ENCODE peak calls at places on chromosome 22, in ten cellular contexts. T, R, C, M, H, W, U, O, Q and S are unnamed samples.

GRCh38 chr22:20418211-20418788 is 19.3 kb downstream of the SCARF2 start:
- DNase-seq in W (peak), Q (peak), R (peak), T (peak), O (peak), U (peak), C (peak), H (peak), M (peak), S (peak)

GRCh38 chr22:23752090-23752691 is 1.3 kb upstream of the ZNF70 start:
- DNase-seq in O (no peak), W (no peak), R (peak), T (no peak), H (no peak), M (no peak), C (no peak), Q (no peak), U (no peak), S (no peak)

GRCh38 chr22:48800886-48801607 is 1026.6 kb downstream of the BRD1 start:
- DNase-seq in U (no peak), O (no peak), M (no peak), Q (no peak), R (no peak), W (no peak), C (no peak), T (no peak), H (no peak), S (no peak)

GRCh38 chr22:36977401-36977861 is 41.8 kb downstream of the TST start:
- DNase-seq in Q (no peak), W (peak), H (no peak), O (peak), U (peak), T (peak), R (peak), C (peak), M (peak), S (peak)

GRCh38 chr22:49354516-49355205 is 473.0 kb downstream of the BRD1 start:
- DNase-seq in C (no peak), O (no peak), U (peak), T (no peak), W (no peak), H (no peak), M (no peak), Q (no peak), R (no peak), S (no peak)

GRCh38 chr22:38843201-38843715 is 570 bp downstream of the NPTXR start:
- DNase-seq in O (no peak), H (peak), W (peak), M (no peak), U (peak), Q (no peak), R (peak), T (no peak), C (peak), S (peak)

GRCh38 chr22:28231423-28231822 is 312.4 kb upstream of the PITPNB start:
- DNase-seq in T (no peak), H (peak), C (no peak), Q (no peak), O (no peak), R (no peak), W (no peak), U (no peak), M (no peak), S (no peak)

GRCh38 chr22:17845790-17846189 is 71.5 kb upstream of the BID start:
- DNase-seq in U (no peak), H (no peak), W (no peak), Q (no peak), T (no peak), M (no peak), O (no peak), R (no peak), C (no peak), S (no peak)

GRCh38 chr22:27331526-27332281 is 469.9 kb downstream of the MN1 start:
- DNase-seq in O (no peak), C (peak), H (peak), Q (no peak), U (peak), T (peak), W (no peak), R (no peak), M (no peak), S (no peak)

GRCh38 chr22:42992886-42993479 is 22.0 kb downstream of the PACSIN2 start:
- DNase-seq in C (no peak), H (no peak), U (no peak), Q (no peak), W (no peak), M (no peak), R (no peak), O (no peak), T (no peak), S (no peak)

GRCh38 chr22:26481694-26482093 is 1.9 kb downstream of the HPS4 start:
- DNase-seq in Q (no peak), U (no peak), T (no peak), H (no peak), R (no peak), W (no peak), M (no peak), C (no peak), O (no peak), S (no peak)

GRCh38 chr22:30887861-30888260 is 80.7 kb downstream of the MORC2 start:
- DNase-seq in Q (no peak), T (no peak), R (no peak), H (no peak), W (no peak), U (no peak), O (no peak), C (no peak), M (no peak), S (no peak)

GRCh38 chr22:36301851-36302250 is 48.9 kb downstream of the APOL1 start:
- DNase-seq in T (no peak), O (no peak), W (no peak), U (no peak), R (no peak), Q (no peak), M (no peak), H (peak), C (no peak), S (no peak)

GRCh38 chr22:43277987-43278601 is 65.1 kb downstream of the SCUBE1 start:
- DNase-seq in R (no peak), T (no peak), U (no peak), O (no peak), H (no peak), W (no peak), Q (no peak), C (no peak), M (no peak), S (no peak)

GRCh38 chr22:23632178-23632577 is at the start of gene DRICH1:
- DNase-seq in W (no peak), U (no peak), T (peak), C (no peak), Q (no peak), H (no peak), O (no peak), M (no peak), R (no peak), S (no peak)

GRCh38 chr22:27437570-27437969 is 364.0 kb downstream of the MN1 start:
- DNase-seq in H (no peak), C (no peak), T (no peak), M (no peak), U (no peak), Q (no peak), R (no peak), W (no peak), O (no peak), S (no peak)

GRCh38 chr22:34000879-34001526 is 80.7 kb upstream of the LARGE1 start:
- DNase-seq in M (no peak), T (no peak), Q (no peak), W (no peak), U (no peak), R (no peak), H (no peak), C (no peak), O (no peak), S (no peak)

GRCh38 chr22:30390974-30391691 is 3.9 kb upstream of the RNF215 start:
- DNase-seq in R (peak), O (peak), C (peak), W (peak), H (peak), Q (peak), M (peak), U (peak), T (peak), S (peak)

GRCh38 chr22:23826510-23827350 is 12.1 kb downstream of the DERL3 start:
- DNase-seq in T (peak), W (no peak), H (no peak), Q (no peak), C (peak), O (no peak), R (no peak), U (peak), M (no peak), S (no peak)

GRCh38 chr22:42439821-42440674 is 7.8 kb upstream of the NFAM1 start:
- DNase-seq in U (peak), Q (no peak), W (no peak), C (peak), H (peak), T (no peak), M (no peak), R (peak), O (no peak), S (no peak)

GRCh38 chr22:41364955-41365354 is 16.8 kb upstream of the TEF start:
- DNase-seq in W (no peak), C (no peak), T (no peak), O (no peak), U (no peak), R (no peak), M (no peak), H (no peak), Q (no peak), S (no peak)

GRCh38 chr22:37353839-37354238 is 71.5 kb downstream of the CYTH4 start:
- DNase-seq in U (no peak), O (no peak), R (no peak), H (no peak), W (no peak), Q (no peak), C (no peak), M (no peak), T (no peak), S (no peak)

GRCh38 chr22:32910358-32910757 is 108.9 kb downstream of the TIMP3 start:
- DNase-seq in R (no peak), H (no peak), C (no peak), M (no peak), U (no peak), Q (no peak), T (no peak), W (no peak), O (no peak), S (no peak)

GRCh38 chr22:28882545-28882877 is 861 bp upstream of the ZNRF3 start:
- DNase-seq in Q (no peak), O (no peak), H (no peak), U (no peak), T (no peak), W (no peak), R (no peak), C (no peak), M (no peak), S (no peak)